ENCODE peak calls at places on chromosomes 4 and X, in nine cellular contexts. One of them, this sample, is unnamed.

GRCh38 chrX:47515941-47516649 is 33.1 kb upstream of the ZNF41 start:
- DNase-seq in suprapubic skin: no peak
- DNase-seq in left lung: no peak
- DNase-seq in WERI-Rb-1: no peak
- DNase-seq in OCI-LY7: no peak
- DNase-seq in adrenal gland: no peak
- DNase-seq in thoracic aorta: no peak
- DNase-seq in ovary: no peak
- DNase-seq in tibial nerve: no peak
- DNase-seq in this sample: no peak

GRCh38 chr4:153931804-153932203 is 142.9 kb upstream of the SFRP2 start:
- DNase-seq in suprapubic skin: no peak
- DNase-seq in left lung: no peak
- DNase-seq in WERI-Rb-1: no peak
- DNase-seq in OCI-LY7: no peak
- DNase-seq in adrenal gland: no peak
- DNase-seq in thoracic aorta: no peak
- DNase-seq in ovary: no peak
- DNase-seq in tibial nerve: no peak
- DNase-seq in this sample: no peak

GRCh38 chr4:22969314-22969896 is 276.7 kb downstream of the GBA3 start:
- DNase-seq in suprapubic skin: no peak
- DNase-seq in left lung: no peak
- DNase-seq in WERI-Rb-1: no peak
- DNase-seq in OCI-LY7: no peak
- DNase-seq in adrenal gland: no peak
- DNase-seq in thoracic aorta: no peak
- DNase-seq in ovary: no peak
- DNase-seq in tibial nerve: no peak
- DNase-seq in this sample: no peak

GRCh38 chrX:101595739-101596419 is 21.9 kb downstream of the ARMCX6 start:
- DNase-seq in suprapubic skin: no peak
- DNase-seq in left lung: no peak
- DNase-seq in WERI-Rb-1: peak
- DNase-seq in OCI-LY7: peak
- DNase-seq in adrenal gland: no peak
- DNase-seq in thoracic aorta: no peak
- DNase-seq in ovary: no peak
- DNase-seq in tibial nerve: peak
- DNase-seq in this sample: no peak

GRCh38 chr4:83284161-83285021 is at the start of gene COQ2:
- DNase-seq in suprapubic skin: peak
- DNase-seq in left lung: peak
- DNase-seq in WERI-Rb-1: peak
- DNase-seq in OCI-LY7: peak
- DNase-seq in adrenal gland: peak
- DNase-seq in thoracic aorta: peak
- DNase-seq in ovary: peak
- DNase-seq in tibial nerve: peak
- DNase-seq in this sample: peak

GRCh38 chr4:38943355-38943754 is 75.7 kb downstream of the FAM114A1 start:
- DNase-seq in suprapubic skin: no peak
- DNase-seq in left lung: no peak
- DNase-seq in WERI-Rb-1: no peak
- DNase-seq in OCI-LY7: no peak
- DNase-seq in adrenal gland: peak
- DNase-seq in thoracic aorta: no peak
- DNase-seq in ovary: peak
- DNase-seq in tibial nerve: no peak
- DNase-seq in this sample: no peak

GRCh38 chr4:128289523-128290158 is 2.0 kb upstream of the PGRMC2 start:
- DNase-seq in suprapubic skin: no peak
- DNase-seq in left lung: no peak
- DNase-seq in WERI-Rb-1: no peak
- DNase-seq in OCI-LY7: no peak
- DNase-seq in adrenal gland: no peak
- DNase-seq in thoracic aorta: no peak
- DNase-seq in ovary: no peak
- DNase-seq in tibial nerve: no peak
- DNase-seq in this sample: no peak

GRCh38 chr4:37882665-37883296 is 8.1 kb upstream of the TBC1D1 start:
- DNase-seq in suprapubic skin: no peak
- DNase-seq in left lung: no peak
- DNase-seq in WERI-Rb-1: no peak
- DNase-seq in OCI-LY7: no peak
- DNase-seq in adrenal gland: no peak
- DNase-seq in thoracic aorta: no peak
- DNase-seq in ovary: no peak
- DNase-seq in tibial nerve: no peak
- DNase-seq in this sample: no peak

GRCh38 chrX:132146456-132146855 is 18.6 kb upstream of the FRMD7 start:
- DNase-seq in suprapubic skin: no peak
- DNase-seq in left lung: no peak
- DNase-seq in WERI-Rb-1: no peak
- DNase-seq in OCI-LY7: no peak
- DNase-seq in adrenal gland: no peak
- DNase-seq in thoracic aorta: no peak
- DNase-seq in ovary: no peak
- DNase-seq in tibial nerve: no peak
- DNase-seq in this sample: no peak

GRCh38 chr4:95106408-95106928 is 348.7 kb downstream of the BMPR1B start:
- DNase-seq in suprapubic skin: no peak
- DNase-seq in left lung: no peak
- DNase-seq in WERI-Rb-1: no peak
- DNase-seq in OCI-LY7: no peak
- DNase-seq in adrenal gland: no peak
- DNase-seq in thoracic aorta: no peak
- DNase-seq in ovary: no peak
- DNase-seq in tibial nerve: no peak
- DNase-seq in this sample: no peak

GRCh38 chrX:13646154-13646549 is 6.8 kb upstream of the TCEANC start:
- DNase-seq in suprapubic skin: no peak
- DNase-seq in left lung: peak
- DNase-seq in WERI-Rb-1: peak
- DNase-seq in OCI-LY7: peak
- DNase-seq in adrenal gland: peak
- DNase-seq in thoracic aorta: no peak
- DNase-seq in ovary: peak
- DNase-seq in tibial nerve: peak
- DNase-seq in this sample: no peak

GRCh38 chrX:149962859-149963757 is 24.8 kb upstream of the EOLA2 start:
- DNase-seq in suprapubic skin: no peak
- DNase-seq in left lung: peak
- DNase-seq in WERI-Rb-1: peak
- DNase-seq in OCI-LY7: peak
- DNase-seq in adrenal gland: peak
- DNase-seq in thoracic aorta: no peak
- DNase-seq in ovary: peak
- DNase-seq in tibial nerve: peak
- DNase-seq in this sample: no peak

GRCh38 chr4:182531555-182532162 is 288.5 kb downstream of the TENM3 start:
- DNase-seq in suprapubic skin: no peak
- DNase-seq in left lung: no peak
- DNase-seq in WERI-Rb-1: no peak
- DNase-seq in OCI-LY7: no peak
- DNase-seq in adrenal gland: no peak
- DNase-seq in thoracic aorta: no peak
- DNase-seq in ovary: no peak
- DNase-seq in tibial nerve: no peak
- DNase-seq in this sample: no peak

GRCh38 chr4:147739239-147739823 is 7.4 kb downstream of the ARHGAP10 start:
- DNase-seq in suprapubic skin: no peak
- DNase-seq in left lung: no peak
- DNase-seq in WERI-Rb-1: no peak
- DNase-seq in OCI-LY7: no peak
- DNase-seq in adrenal gland: no peak
- DNase-seq in thoracic aorta: no peak
- DNase-seq in ovary: no peak
- DNase-seq in tibial nerve: no peak
- DNase-seq in this sample: no peak

GRCh38 chr4:19993222-19993621 is 258.5 kb upstream of the SLIT2 start:
- DNase-seq in suprapubic skin: no peak
- DNase-seq in left lung: no peak
- DNase-seq in WERI-Rb-1: no peak
- DNase-seq in OCI-LY7: no peak
- DNase-seq in adrenal gland: no peak
- DNase-seq in thoracic aorta: no peak
- DNase-seq in ovary: no peak
- DNase-seq in tibial nerve: no peak
- DNase-seq in this sample: no peak

GRCh38 chrX:118348186-118348810 is 2.4 kb downstream of the WDR44 start:
- DNase-seq in suprapubic skin: no peak
- DNase-seq in left lung: no peak
- DNase-seq in WERI-Rb-1: no peak
- DNase-seq in OCI-LY7: no peak
- DNase-seq in adrenal gland: no peak
- DNase-seq in thoracic aorta: no peak
- DNase-seq in ovary: no peak
- DNase-seq in tibial nerve: no peak
- DNase-seq in this sample: no peak

DNA sequence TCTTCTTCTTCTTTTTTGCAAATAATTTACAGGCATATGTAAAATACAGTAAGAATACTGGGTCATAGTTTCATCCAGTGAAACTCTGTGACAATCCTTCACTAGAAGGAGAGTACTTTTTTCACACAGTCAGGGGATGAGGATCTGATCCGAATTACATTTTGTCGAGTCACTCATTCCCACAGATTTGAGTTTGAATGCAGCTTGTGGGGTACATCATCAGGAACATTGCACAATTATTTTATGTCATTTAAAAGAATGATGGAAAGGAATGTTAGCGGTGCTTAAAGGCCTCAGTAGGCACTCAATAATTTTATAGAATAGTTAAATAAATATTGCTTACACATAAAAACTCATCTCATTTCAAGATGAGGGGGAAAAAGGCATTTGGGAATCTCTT is 88.6 kb downstream of the CHRNA9 start:
- DNase-seq in suprapubic skin: no peak
- DNase-seq in left lung: no peak
- DNase-seq in WERI-Rb-1: no peak
- DNase-seq in OCI-LY7: no peak
- DNase-seq in adrenal gland: no peak
- DNase-seq in thoracic aorta: no peak
- DNase-seq in ovary: no peak
- DNase-seq in tibial nerve: no peak
- DNase-seq in this sample: no peak
- H3K4me3 ChIP-seq in suprapubic skin: no peak
- H3K4me3 ChIP-seq in left lung: no peak
- H3K4me3 ChIP-seq in WERI-Rb-1: no peak
- H3K4me3 ChIP-seq in OCI-LY7: no peak
- H3K4me3 ChIP-seq in adrenal gland: no peak
- H3K4me3 ChIP-seq in thoracic aorta: no peak
- H3K4me3 ChIP-seq in ovary: no peak
- H3K4me3 ChIP-seq in tibial nerve: no peak
- H3K4me3 ChIP-seq in this sample: no peak

DNA sequence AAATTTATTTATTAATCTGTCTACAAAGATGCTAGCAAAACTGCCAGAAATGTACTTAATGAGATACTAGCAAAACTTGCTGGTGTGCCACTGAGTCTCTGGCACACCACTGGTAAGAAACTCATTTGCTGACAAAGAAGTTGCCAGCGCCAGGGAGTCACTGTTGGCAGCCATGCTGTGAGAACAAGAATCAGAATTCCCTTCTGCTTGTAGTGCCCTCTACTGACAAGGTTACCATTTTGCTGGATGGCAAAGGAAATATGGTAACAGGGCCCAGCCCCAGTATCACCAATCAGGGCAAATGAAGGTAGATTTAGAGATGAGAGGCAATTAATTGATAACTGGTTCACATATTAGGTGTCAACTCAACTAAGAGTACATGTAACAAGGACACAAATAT is 750.1 kb upstream of the ADGRL3 start:
- DNase-seq in suprapubic skin: no peak
- DNase-seq in left lung: no peak
- DNase-seq in WERI-Rb-1: no peak
- DNase-seq in OCI-LY7: no peak
- DNase-seq in adrenal gland: no peak
- DNase-seq in thoracic aorta: no peak
- DNase-seq in ovary: no peak
- DNase-seq in tibial nerve: no peak
- DNase-seq in this sample: no peak
- TF ChIP-seq CTCF in suprapubic skin: no peak
- TF ChIP-seq CTCF in left lung: no peak
- TF ChIP-seq CTCF in WERI-Rb-1: no peak
- TF ChIP-seq CTCF in OCI-LY7: no peak
- TF ChIP-seq CTCF in adrenal gland: no peak
- TF ChIP-seq CTCF in thoracic aorta: no peak
- TF ChIP-seq CTCF in ovary: no peak
- TF ChIP-seq CTCF in tibial nerve: no peak
- TF ChIP-seq CTCF in this sample: no peak

DNA sequence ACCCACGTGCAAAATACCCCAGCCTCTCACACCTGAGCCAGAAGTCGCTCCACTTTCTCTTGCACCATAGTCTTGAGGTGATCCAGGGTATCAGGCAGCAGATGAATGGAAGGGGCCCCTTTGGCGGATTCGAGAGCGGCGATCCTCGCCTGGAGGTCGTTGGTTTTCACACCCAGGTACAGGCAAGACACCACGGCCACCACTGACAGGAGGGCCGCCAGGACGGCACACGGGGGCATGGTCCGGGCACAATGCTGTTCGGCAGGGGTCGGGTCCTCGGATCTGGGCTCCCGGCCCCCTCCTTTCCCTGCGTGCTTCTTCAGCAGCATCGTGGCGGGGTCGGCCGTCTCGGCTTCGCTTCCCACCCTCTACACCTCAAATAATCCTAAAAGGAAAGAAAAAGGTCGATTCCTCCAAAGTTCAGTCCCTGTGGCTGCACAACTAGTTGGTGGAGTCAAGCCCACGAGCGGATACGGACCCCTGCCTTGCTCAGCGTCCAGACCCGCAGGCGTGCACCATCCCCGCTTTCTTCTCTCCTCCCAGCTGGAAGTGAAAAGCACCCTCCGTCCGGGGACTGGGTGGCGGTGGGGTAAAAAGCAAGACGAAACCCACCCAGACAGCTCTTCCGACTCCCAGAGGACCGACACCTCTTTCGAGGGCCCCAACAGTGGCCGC is 630 bp downstream of the COL25A1 start:
- DNase-seq in suprapubic skin: no peak
- DNase-seq in left lung: no peak
- DNase-seq in WERI-Rb-1: no peak
- DNase-seq in OCI-LY7: no peak
- DNase-seq in adrenal gland: no peak
- DNase-seq in thoracic aorta: no peak
- DNase-seq in ovary: no peak
- DNase-seq in tibial nerve: no peak
- DNase-seq in this sample: no peak
- H3K27ac ChIP-seq in suprapubic skin: no peak
- H3K27ac ChIP-seq in left lung: no peak
- H3K27ac ChIP-seq in WERI-Rb-1: no peak
- H3K27ac ChIP-seq in OCI-LY7: no peak
- H3K27ac ChIP-seq in adrenal gland: no peak
- H3K27ac ChIP-seq in thoracic aorta: no peak
- H3K27ac ChIP-seq in ovary: no peak
- H3K27ac ChIP-seq in tibial nerve: no peak
- H3K27ac ChIP-seq in this sample: no peak

DNA sequence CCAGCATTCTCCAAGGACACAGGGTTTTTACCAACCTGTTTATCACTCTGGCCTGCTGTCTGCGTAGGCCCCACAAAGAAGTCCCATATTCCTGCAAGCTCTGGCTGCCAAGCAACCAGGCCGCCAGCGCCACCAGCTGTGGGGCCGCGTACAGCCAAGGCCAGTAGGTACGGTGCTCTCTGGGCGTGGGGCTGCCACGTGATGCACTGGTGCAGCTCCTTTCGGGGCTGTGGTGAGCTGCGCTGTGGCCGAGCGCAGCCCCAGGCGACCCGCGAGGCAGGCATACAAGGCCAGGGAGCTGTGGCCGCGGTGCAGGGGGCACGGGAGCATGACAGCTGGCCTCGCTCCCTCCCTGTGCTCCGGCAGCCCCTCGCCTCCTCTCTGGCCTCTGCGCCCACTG is 22.2 kb downstream of the LUZP4 start:
- DNase-seq in suprapubic skin: no peak
- DNase-seq in left lung: no peak
- DNase-seq in WERI-Rb-1: no peak
- DNase-seq in OCI-LY7: no peak
- DNase-seq in adrenal gland: peak
- DNase-seq in thoracic aorta: no peak
- DNase-seq in ovary: no peak
- DNase-seq in tibial nerve: no peak
- DNase-seq in this sample: no peak
- H3K4me3 ChIP-seq in suprapubic skin: no peak
- H3K4me3 ChIP-seq in left lung: no peak
- H3K4me3 ChIP-seq in WERI-Rb-1: no peak
- H3K4me3 ChIP-seq in OCI-LY7: no peak
- H3K4me3 ChIP-seq in adrenal gland: no peak
- H3K4me3 ChIP-seq in thoracic aorta: no peak
- H3K4me3 ChIP-seq in ovary: no peak
- H3K4me3 ChIP-seq in tibial nerve: peak
- H3K4me3 ChIP-seq in this sample: no peak

This sample was measured in coronary artery.